ENCODE peak calls at places on chromosomes 6 and 20, in six cellular contexts. J is GM23248, L is MM.1S, B is SK-N-SH, E is PC-3, V is GM23338. M is an unnamed sample.

GRCh38 chr20:29079769-29080690 is 2177.4 kb upstream of the DEFB115 start:
- DNase-seq in J (peak; percentile 50), V (no peak), L (peak; percentile 76), E (no peak), B (peak; percentile 87), M (peak; percentile 76)

GRCh38 chr6:20572940-20573339 is 38.7 kb downstream of the CDKAL1 start:
- DNase-seq in V (no peak), B (no peak), J (peak; percentile 80), E (peak; percentile 37), L (no peak), M (no peak)

GRCh38 chr20:50843331-50844276 is 48.7 kb downstream of the BCAS4 start:
- DNase-seq in E (no peak), J (no peak), B (no peak), L (no peak), V (no peak), M (no peak)

GRCh38 chr6:2467929-2468600 is 222.7 kb upstream of the GMDS start:
- DNase-seq in E (no peak), J (no peak), B (no peak), L (no peak), V (peak; percentile 34), M (no peak)

GRCh38 chr6:22306741-22307466 is 10.1 kb upstream of the PRL start:
- DNase-seq in J (no peak), V (no peak), L (no peak), B (no peak), E (no peak), M (no peak)

GRCh38 chr6:157693867-157694266 is 129.2 kb upstream of the SNX9 start:
- DNase-seq in B (no peak), J (no peak), E (peak; percentile 76), V (no peak), L (no peak), M (no peak)

GRCh38 chr20:54208492-54209044 is 681 bp downstream of the PFDN4 start:
- DNase-seq in V (peak; percentile 45), B (peak; percentile 50), L (peak; percentile 27), J (peak; percentile 75), E (peak; percentile 59), M (no peak)

GRCh38 chr6:47722178-47722577 is 23.8 kb downstream of the ADGRF4 start:
- DNase-seq in B (no peak), V (no peak), E (no peak), J (no peak), L (no peak), M (no peak)

GRCh38 chr20:57498425-57499400 is 26.2 kb downstream of the CTCFL start:
- DNase-seq in J (peak; percentile 50), B (peak; percentile 60), E (peak; percentile 67), L (peak; percentile 88), V (peak; percentile 73), M (peak; percentile 27)

GRCh38 chr6:31791324-31792089 is 4.0 kb downstream of the VARS1 start:
- DNase-seq in J (peak; percentile 70), V (peak; percentile 90), L (no peak), E (peak; percentile 53), B (peak; percentile 86), M (no peak)

GRCh38 chr6:46175446-46175845 is 4.7 kb upstream of the ENPP5 start:
- DNase-seq in L (peak; percentile 76), J (no peak), V (no peak), E (no peak), B (no peak), M (no peak)

GRCh38 chr6:46175976-46176375 is 5.2 kb upstream of the ENPP5 start:
- DNase-seq in V (no peak), E (no peak), J (no peak), L (peak; percentile 31), B (no peak), M (no peak)

GRCh38 chr6:46174904-46175303 is 4.1 kb upstream of the ENPP5 start:
- DNase-seq in L (no peak), V (no peak), E (no peak), B (no peak), J (no peak), M (no peak)

GRCh38 chr6:46172176-46172575 is 1.4 kb upstream of the ENPP5 start:
- DNase-seq in V (no peak), L (no peak), E (no peak), B (no peak), J (no peak), M (no peak)

GRCh38 chr6:46170357-46171289 is at the start of gene ENPP5:
- DNase-seq in V (peak; percentile 98), B (peak; percentile 44), L (peak; percentile 88), J (peak; percentile 34), E (peak; percentile 9), M (peak; percentile 94)
- H3K9me2 ChIP-seq in V (no peaks in the 10 kb centered on the region), B (no peaks in the 10 kb centered on the region), L (no peaks in the 10 kb centered on the region), J (no peaks in the 10 kb centered on the region), E (no peaks in the 10 kb centered on the region), M (no peaks in the 10 kb centered on the region)

DNA sequence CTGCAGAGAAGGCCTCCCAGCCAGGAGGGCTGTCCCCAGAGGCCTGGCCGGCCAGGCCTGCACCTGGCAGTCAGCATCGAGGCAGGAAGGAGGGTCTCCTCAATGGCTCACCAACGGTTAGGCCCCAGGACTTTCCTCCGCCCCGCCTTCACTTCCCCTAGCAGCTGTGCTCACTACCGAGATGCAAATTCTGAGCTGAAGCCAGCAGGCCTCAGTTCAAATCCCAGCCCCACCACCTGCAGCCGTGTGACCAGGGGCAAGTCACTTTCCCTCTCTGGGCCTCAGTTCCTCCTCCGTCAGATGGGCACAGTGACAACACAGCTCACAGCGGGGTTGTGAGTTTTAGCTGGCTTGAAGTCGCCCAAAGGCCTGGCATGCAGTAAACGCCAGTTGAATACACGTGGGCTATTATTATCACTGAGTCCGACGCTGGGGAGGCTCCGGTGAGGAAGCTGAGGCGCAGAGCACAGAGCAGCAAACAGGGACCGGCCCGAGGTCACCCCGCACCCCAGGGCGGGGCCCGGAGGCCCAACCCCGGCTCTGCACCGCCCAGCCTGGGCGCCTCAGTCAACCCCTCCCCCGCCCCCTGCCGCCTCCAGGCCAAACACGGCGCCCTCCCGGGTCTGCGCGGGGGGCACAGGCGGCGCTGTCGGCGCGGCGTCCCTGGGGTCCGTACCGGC is 717 bp downstream of the E2F1 start:
- DNase-seq in B (peak; percentile 80), J (peak; percentile 60), V (peak; percentile 64), L (peak; percentile 87), E (peak; percentile 40), M (peak; percentile 44)
- H3F3A ChIP-seq in B (no peaks in the 10 kb centered on the region), J (no peaks in the 10 kb centered on the region), V (peaks cover 2% of the 10 kb centered on the region), L (peaks cover 10% of the 10 kb centered on the region), E (no peaks in the 10 kb centered on the region), M (peaks cover 16% of the 10 kb centered on the region)

GRCh38 chr6:107776415-107776814 is 47.7 kb downstream of the SCML4 start:
- DNase-seq in J (no peak), E (no peak), B (no peak), L (no peak), V (no peak), M (no peak)

GRCh38 chr6:107778242-107778641 is 45.9 kb downstream of the SCML4 start:
- DNase-seq in B (no peak), J (no peak), L (no peak), V (no peak), E (no peak), M (no peak)
- H3K9me2 ChIP-seq in B (no peaks in the 10 kb centered on the region), J (no peaks in the 10 kb centered on the region), L (no peaks in the 10 kb centered on the region), V (peaks cover 4% of the 10 kb centered on the region), E (no peaks in the 10 kb centered on the region), M (no peaks in the 10 kb centered on the region)

GRCh38 chr20:21523895-21524294 is 10.0 kb upstream of the NKX2-2 start:
- DNase-seq in V (no peak), E (no peak), B (no peak), J (no peak), L (no peak), M (no peak)
- H3F3A ChIP-seq in V (peaks cover 25% of the 10 kb centered on the region), E (no peaks in the 10 kb centered on the region), B (no peaks in the 10 kb centered on the region), J (no peaks in the 10 kb centered on the region), L (no peaks in the 10 kb centered on the region), M (no peaks in the 10 kb centered on the region)

GRCh38 chr6:87421576-87421975 is 13.8 kb downstream of the CFAP206 start:
- DNase-seq in J (no peak), L (no peak), B (peak; percentile 4), V (no peak), E (peak; percentile 49), M (peak; percentile 92)
- H3K9me2 ChIP-seq in J (no peaks in the 10 kb centered on the region), L (no peaks in the 10 kb centered on the region), B (no peaks in the 10 kb centered on the region), V (no peaks in the 10 kb centered on the region), E (no peaks in the 10 kb centered on the region), M (no peaks in the 10 kb centered on the region)

GRCh38 chr6:78629154-78629721 is 238.1 kb upstream of the IRAK1BP1 start:
- DNase-seq in V (peak; percentile 72), J (peak; percentile 71), B (peak; percentile 9), E (no peak), L (no peak), M (no peak)

GRCh38 chr6:78619016-78619415 is 248.3 kb upstream of the IRAK1BP1 start:
- DNase-seq in V (no peak), J (no peak), E (no peak), B (no peak), L (no peak), M (no peak)

DNA sequence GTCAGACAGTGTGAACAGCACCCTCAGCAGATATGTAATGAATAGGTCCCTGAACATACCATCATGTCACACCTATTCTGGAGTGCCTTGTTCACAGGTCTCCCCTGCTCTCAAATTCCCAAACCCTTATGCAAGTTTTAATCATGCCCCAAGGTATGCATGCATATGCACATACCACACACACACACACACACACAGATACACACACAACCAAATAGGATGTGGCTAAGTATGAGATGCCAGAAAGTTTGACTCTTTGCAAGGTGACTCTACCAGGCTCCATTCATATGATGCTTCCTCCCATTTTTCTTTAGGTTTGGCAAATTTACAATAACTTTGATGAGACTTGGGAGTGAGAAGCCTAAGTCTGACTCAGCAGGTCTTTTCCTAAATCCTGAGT is 243.8 kb upstream of the IRAK1BP1 start:
- DNase-seq in J (peak; percentile 4), L (no peak), E (peak; percentile 2), V (no peak), B (no peak), M (no peak)
- H3F3A ChIP-seq in J (no peaks in the 10 kb centered on the region), L (no peaks in the 10 kb centered on the region), E (no peaks in the 10 kb centered on the region), V (no peaks in the 10 kb centered on the region), B (no peaks in the 10 kb centered on the region), M (no peaks in the 10 kb centered on the region)

GRCh38 chr6:28245206-28245941 is 6.7 kb downstream of the ZKSCAN4 start:
- DNase-seq in L (no peak), E (no peak), J (no peak), V (no peak), B (no peak), M (no peak)

GRCh38 chr6:28240517-28240916 is 11.6 kb downstream of the ZKSCAN4 start:
- DNase-seq in E (no peak), V (no peak), B (no peak), L (no peak), J (no peak), M (no peak)

GRCh38 chr6:28235912-28236452 is 10.9 kb downstream of the ZSCAN9 start:
- DNase-seq in E (no peak), J (no peak), V (no peak), B (no peak), L (no peak), M (no peak)

GRCh38 chr6:28243946-28244345 is 8.1 kb downstream of the ZKSCAN4 start:
- DNase-seq in L (no peak), V (no peak), J (no peak), B (no peak), E (no peak), M (no peak)

DNA sequence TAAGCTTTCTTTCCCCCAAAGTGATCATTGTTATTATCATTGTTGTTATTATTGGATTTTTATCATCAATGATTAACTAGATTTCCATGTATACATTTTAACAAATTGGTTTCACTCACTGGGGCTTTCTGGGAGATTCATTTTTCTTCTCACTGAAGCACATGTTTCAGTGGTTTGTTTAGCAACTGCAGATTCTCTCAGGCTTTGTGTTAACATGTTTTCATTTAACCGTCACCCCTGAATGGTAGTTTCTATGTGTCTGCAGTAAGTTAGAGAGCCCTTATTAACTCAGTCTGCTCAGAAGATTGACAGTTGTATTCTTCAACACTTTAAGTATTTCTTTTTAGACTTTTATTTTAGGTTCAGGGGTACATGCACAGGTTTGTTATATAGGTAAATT is 12.4 kb downstream of the ZKSCAN4 start:
- DNase-seq in L (no peak), E (no peak), V (no peak), B (no peak), J (no peak), M (no peak)
- H3K9me2 ChIP-seq in L (no peaks in the 10 kb centered on the region), E (no peaks in the 10 kb centered on the region), V (no peaks in the 10 kb centered on the region), B (no peaks in the 10 kb centered on the region), J (no peaks in the 10 kb centered on the region), M (no peaks in the 10 kb centered on the region)

M was measured in PC-9.